ENCODE peak calls at places on chromosomes 1 and 21, in six cellular contexts. T, W, H, Q, X and V are unnamed samples.

GRCh38 chr1:66993076-66993475 is 60.9 kb downstream of the SLC35D1 start:
- DNase-seq in T (no peak), W (no peak), H (no peak), Q (no peak), X (no peak), V (no peak)

GRCh38 chr21:29250642-29251041 is 48.1 kb upstream of the BACH1 start:
- DNase-seq in T (no peak), W (no peak), H (no peak), Q (no peak), X (no peak), V (no peak)

GRCh38 chr1:153771841-153772593 is 3.2 kb upstream of the SLC27A3 start:
- DNase-seq in T (no peak), W (no peak), H (peak; percentile 36), Q (no peak), X (no peak), V (no peak)

GRCh38 chr21:43733529-43734071 is 14.7 kb downstream of the PDXK start:
- DNase-seq in T (no peak), W (no peak), H (no peak), Q (no peak), X (peak; percentile 85), V (no peak)

GRCh38 chr1:53680868-53681267 is 58.1 kb downstream of the GLIS1 start:
- DNase-seq in T (no peak), W (no peak), H (no peak), Q (no peak), X (no peak), V (no peak)

GRCh38 chr21:44765231-44766013 is 36.2 kb downstream of the UBE2G2 start:
- DNase-seq in T (no peak), W (peak; percentile 26), H (no peak), Q (no peak), X (no peak), V (no peak)

GRCh38 chr21:25862596-25862995 is 127.8 kb downstream of the GABPA start:
- DNase-seq in T (no peak), W (no peak), H (peak; percentile 34), Q (no peak), X (peak; percentile 30), V (no peak)

GRCh38 chr1:45206808-45207624 is 611 bp upstream of the ZSWIM5 start:
- DNase-seq in T (no peak), W (no peak), H (no peak), Q (no peak), X (no peak), V (no peak)

GRCh38 chr1:145716641-145717061 is 2.6 kb upstream of the CD160 start:
- DNase-seq in T (no peak), W (no peak), H (no peak), Q (no peak), X (no peak), V (no peak)

GRCh38 chr1:110255388-110255787 is 45.3 kb downstream of the KCNC4 start:
- DNase-seq in T (no peak), W (no peak), H (peak; percentile 26), Q (no peak), X (no peak), V (no peak)

GRCh38 chr1:94736549-94736948 is 83.6 kb upstream of the SLC44A3 start:
- DNase-seq in T (no peak), W (no peak), H (no peak), Q (no peak), X (no peak), V (no peak)

GRCh38 chr1:162855461-162856150 is 5.4 kb downstream of the CCDC190 start:
- DNase-seq in T (no peak), W (no peak), H (no peak), Q (no peak), X (peak; percentile 80), V (no peak)

GRCh38 chr1:206581571-206581981 is 30.7 kb downstream of the EIF2D start:
- DNase-seq in T (no peak), W (peak; percentile 52), H (no peak), Q (peak; percentile 58), X (no peak), V (no peak)

GRCh38 chr1:47809301-47810084 is 187.7 kb downstream of the TRABD2B start:
- DNase-seq in T (no peak), W (no peak), H (no peak), Q (no peak), X (no peak), V (no peak)

GRCh38 chr1:53334312-53334711 is 6.4 kb upstream of the LRP8 start:
- DNase-seq in T (no peak), W (no peak), H (no peak), Q (no peak), X (no peak), V (no peak)

GRCh38 chr1:244789731-244790130 is 45.7 kb upstream of the COX20 start:
- DNase-seq in T (no peak), W (no peak), H (no peak), Q (no peak), X (no peak), V (no peak)

GRCh38 chr1:223363856-223364684 is at the start of gene SUSD4:
- DNase-seq in T (no peak), W (peak; percentile 41), H (peak; percentile 62), Q (no peak), X (peak; percentile 14), V (peak; percentile 25)

GRCh38 chr1:10843697-10844096 is 47.3 kb upstream of the CASZ1 start:
- DNase-seq in T (no peak), W (no peak), H (no peak), Q (no peak), X (no peak), V (no peak)

GRCh38 chr1:48678684-48679083 is 98.0 kb downstream of the BEND5 start:
- DNase-seq in T (no peak), W (no peak), H (no peak), Q (no peak), X (no peak), V (no peak)

GRCh38 chr1:107450899-107451664 is 310.2 kb downstream of the NTNG1 start:
- DNase-seq in T (no peak), W (no peak), H (peak; percentile 39), Q (no peak), X (no peak), V (no peak)

GRCh38 chr1:6179564-6180175 is 451 bp downstream of the CHD5 start:
- DNase-seq in T (no peak), W (no peak), H (no peak), Q (no peak), X (no peak), V (no peak)

GRCh38 chr1:41118645-41119044 is 97.1 kb upstream of the SLFNL1 start:
- DNase-seq in T (no peak), W (no peak), H (no peak), Q (no peak), X (no peak), V (no peak)

GRCh38 chr1:18109058-18109755 is 1.6 kb downstream of the IGSF21 start:
- DNase-seq in T (no peak), W (no peak), H (no peak), Q (no peak), X (no peak), V (no peak)

GRCh38 chr1:152394151-152394550 is 19.9 kb downstream of the CRNN start:
- DNase-seq in T (no peak), W (no peak), H (no peak), Q (no peak), X (no peak), V (no peak)

GRCh38 chr1:152397474-152397873 is 16.6 kb downstream of the CRNN start:
- DNase-seq in T (no peak), W (no peak), H (no peak), Q (no peak), X (no peak), V (no peak)

GRCh38 chr1:152398812-152399698 is 15.0 kb downstream of the CRNN start:
- DNase-seq in T (peak; percentile 31), W (no peak), H (peak; percentile 3), Q (no peak), X (peak; percentile 6), V (no peak)
- TF ChIP-seq CTCF in T (peak; percentile 83), W (no peak), H (peak; percentile 61), Q (no peak), X (no peak), V (peak; percentile 17)

GRCh38 chr1:20492751-20493150 is 6.7 kb upstream of the CAMK2N1 start:
- DNase-seq in T (no peak), W (no peak), H (no peak), Q (no peak), X (no peak), V (no peak)
- H3K4me1 ChIP-seq in T (peaks cover 33% of the 10 kb centered on the region), W (peaks cover 7% of the 10 kb centered on the region), H (peaks cover 21% of the 10 kb centered on the region), Q (peaks cover 32% of the 10 kb centered on the region), X (peaks cover 16% of the 10 kb centered on the region), V (peaks cover 12% of the 10 kb centered on the region)

GRCh38 chr1:234592240-234592639 is 17.7 kb downstream of the IRF2BP2 start:
- DNase-seq in T (no peak), W (no peak), H (no peak), Q (no peak), X (no peak), V (no peak)
- TF ChIP-seq CTCF in T (no peak), W (no peak), H (no peak), Q (no peak), X (no peak), V (no peak)

GRCh38 chr1:158026641-158027040 is 33.2 kb downstream of the KIRREL1 start:
- DNase-seq in T (no peak), W (no peak), H (no peak), Q (no peak), X (no peak), V (no peak)
- H3K4me1 ChIP-seq in T (peaks cover 35% of the 10 kb centered on the region), W (no peaks in the 10 kb centered on the region), H (no peaks in the 10 kb centered on the region), Q (peaks cover 39% of the 10 kb centered on the region), X (peaks cover 24% of the 10 kb centered on the region), V (peaks cover 54% of the 10 kb centered on the region)

GRCh38 chr1:216119600-216119999 is 303.6 kb downstream of the USH2A start:
- DNase-seq in T (peak; percentile 2), W (no peak), H (peak; percentile 16), Q (no peak), X (peak; percentile 30), V (no peak)
- TF ChIP-seq CTCF in T (peak; percentile 68), W (no peak), H (peak; percentile 75), Q (no peak), X (peak; percentile 75), V (peak; percentile 9)

GRCh38 chr1:185969028-185969427 is 234.8 kb downstream of the HMCN1 start:
- DNase-seq in T (no peak), W (no peak), H (no peak), Q (no peak), X (peak; percentile 23), V (no peak)
- H3K4me1 ChIP-seq in T (no peaks in the 10 kb centered on the region), W (no peaks in the 10 kb centered on the region), H (no peaks in the 10 kb centered on the region), Q (peaks cover 3% of the 10 kb centered on the region), X (peaks cover 6% of the 10 kb centered on the region), V (no peaks in the 10 kb centered on the region)